ENCODE peak calls at places on chromosomes 7 and 10, in seven cellular contexts. F is activated CD4-positive, alpha-beta T cell treated with anti-CD3 and anti-CD28 coated beads, Interleukin-2, amount 50 U/mL, for 48 hours; H is T-helper 9 cell; O is ecto neural progenitor cell; V is GM04503; P is right cardiac atrium; R is stomach. D is an unnamed sample.

GRCh38 chr10:60646966-60647796 is 131.1 kb upstream of the CDK1 start:
- DNase-seq in F (peak; percentile 46), H (peak; percentile 15), O (no peak), V (no peak), P (no peak), R (no peak), D (no peak)

GRCh38 chr10:115949282-115949844 is 323.6 kb downstream of the GFRA1 start:
- DNase-seq in F (no peak), H (no peak), O (no peak), V (no peak), P (peak; percentile 51), R (no peak), D (no peak)

GRCh38 chr7:29189743-29190201 is 4.8 kb upstream of the CHN2 start:
- DNase-seq in F (peak; percentile 59), H (peak; percentile 28), O (peak; percentile 84), V (no peak), P (peak; percentile 77), R (peak; percentile 76), D (no peak)

GRCh38 chr7:107613439-107613838 is 33.4 kb downstream of the BCAP29 start:
- DNase-seq in F (no peak), H (no peak), O (no peak), V (no peak), P (no peak), R (no peak), D (no peak)

GRCh38 chr7:144437370-144438191 is 34.1 kb upstream of the NOBOX start:
- DNase-seq in F (peak; percentile 62), H (peak; percentile 26), O (peak; percentile 46), V (peak; percentile 15), P (no peak), R (peak; percentile 65), D (peak; percentile 17)

GRCh38 chr10:132684164-132684891 is 101.6 kb downstream of the NKX6-2 start:
- DNase-seq in F (peak; percentile 42), H (no peak), O (no peak), V (no peak), P (no peak), R (no peak), D (no peak)

GRCh38 chr10:86376852-86377796 is 10.5 kb upstream of the GRID1 start:
- DNase-seq in F (peak; percentile 89), H (peak; percentile 78), O (peak; percentile 93), V (no peak), P (peak; percentile 89), R (peak; percentile 88), D (no peak)

GRCh38 chr10:8036521-8037198 is 17.8 kb upstream of the GATA3 start:
- DNase-seq in F (no peak), H (no peak), O (peak; percentile 47), V (no peak), P (no peak), R (no peak), D (no peak)

GRCh38 chr10:11740907-11741306 is 1.3 kb upstream of the ECHDC3 start:
- DNase-seq in F (no peak), H (no peak), O (no peak), V (no peak), P (no peak), R (no peak), D (no peak)

GRCh38 chr10:87625658-87626057 is 34.0 kb upstream of the PAPSS2 start:
- DNase-seq in F (no peak), H (no peak), O (no peak), V (no peak), P (no peak), R (no peak), D (no peak)

GRCh38 chr7:26216044-26216443 is 14.5 kb downstream of the CBX3 start:
- DNase-seq in F (no peak), H (no peak), O (no peak), V (no peak), P (no peak), R (no peak), D (no peak)

GRCh38 chr7:36192050-36192824 is 39.2 kb downstream of the EEPD1 start:
- DNase-seq in F (no peak), H (no peak), O (no peak), V (peak; percentile 88), P (no peak), R (no peak), D (peak; percentile 87)

GRCh38 chr10:104350146-104350635 is 3.4 kb upstream of the CFAP58 start:
- DNase-seq in F (no peak), H (no peak), O (no peak), V (no peak), P (no peak), R (no peak), D (no peak)

GRCh38 chr10:34696423-34696822 is 118.7 kb downstream of the PARD3 start:
- DNase-seq in F (no peak), H (no peak), O (no peak), V (no peak), P (no peak), R (no peak), D (peak; percentile 47)

GRCh38 chr10:23114228-23114850 is 19.0 kb downstream of the MSRB2 start:
- DNase-seq in F (no peak), H (no peak), O (no peak), V (no peak), P (no peak), R (no peak), D (no peak)

GRCh38 chr7:93245525-93246432 is 13.6 kb downstream of the VPS50 start:
- DNase-seq in F (no peak), H (no peak), O (no peak), V (no peak), P (no peak), R (no peak), D (no peak)

GRCh38 chr7:20650782-20651181 is 35.3 kb downstream of the ABCB5 start:
- DNase-seq in F (no peak), H (no peak), O (no peak), V (no peak), P (no peak), R (no peak), D (no peak)

GRCh38 chr10:52488606-52489485 is 174.8 kb downstream of the DKK1 start:
- DNase-seq in F (no peak), H (no peak), O (no peak), V (no peak), P (no peak), R (no peak), D (no peak)

GRCh38 chr7:74473116-74473515 is 19.4 kb downstream of the GTF2IRD1 start:
- DNase-seq in F (no peak), H (no peak), O (no peak), V (no peak), P (no peak), R (no peak), D (no peak)

GRCh38 chr10:44373341-44373995 is 11.4 kb downstream of the CXCL12 start:
- DNase-seq in F (no peak), H (no peak), O (no peak), V (no peak), P (no peak), R (no peak), D (no peak)

GRCh38 chr7:115229401-115230083 is 307.6 kb downstream of the MDFIC start:
- DNase-seq in F (no peak), H (peak; percentile 2), O (no peak), V (no peak), P (no peak), R (no peak), D (no peak)

GRCh38 chr10:65570143-65571010 is 1355.5 kb upstream of the LRRTM3 start:
- DNase-seq in F (no peak), H (no peak), O (peak; percentile 83), V (no peak), P (peak; percentile 57), R (peak; percentile 29), D (no peak)